ENCODE peak calls at places on chromosomes 6 and 20, in four cellular contexts. U is DMS79, Z is hippocampal formation, O is RPMI7951. I is an unnamed sample.

GRCh38 chr6:131950767-131951575 is at the start of gene CCN2:
- DNase-seq in U (no peak), Z (peak), O (peak), I (peak)

GRCh38 chr20:3000852-3001523 is 42.4 kb upstream of the GNRH2 start:
- DNase-seq in U (no peak), Z (no peak), O (peak), I (peak)

GRCh38 chr20:1266167-1266973 is at the start of gene SNPH:
- DNase-seq in U (no peak), Z (peak), O (peak), I (peak)

GRCh38 chr6:81241126-81241525 is 511.4 kb downstream of the TENT5A start:
- DNase-seq in U (no peak), Z (no peak), O (no peak), I (peak)

GRCh38 chr20:52754366-52754765 is 217.8 kb upstream of the TSHZ2 start:
- DNase-seq in U (no peak), Z (no peak), O (no peak), I (peak)

GRCh38 chr6:13098808-13099570 is 229.3 kb downstream of the TBC1D7 start:
- DNase-seq in U (no peak), Z (no peak), O (no peak), I (no peak)

GRCh38 chr6:21987501-21987957 is 309.3 kb downstream of the PRL start:
- DNase-seq in U (no peak), Z (peak), O (peak), I (peak)

GRCh38 chr6:138594042-138594636 is 94.8 kb upstream of the NHSL1 start:
- DNase-seq in U (peak), Z (no peak), O (no peak), I (no peak)

GRCh38 chr20:38001173-38001875 is 31.9 kb downstream of the TTI1 start:
- DNase-seq in U (no peak), Z (no peak), O (peak), I (peak)

GRCh38 chr20:11178946-11179654 is 505.3 kb upstream of the JAG1 start:
- DNase-seq in U (no peak), Z (no peak), O (peak), I (peak)

GRCh38 chr20:49690899-49691620 is 22.6 kb downstream of the B4GALT5 start:
- DNase-seq in U (no peak), Z (no peak), O (no peak), I (peak)

GRCh38 chr6:14499804-14500203 is 382.2 kb downstream of the CD83 start:
- DNase-seq in U (no peak), Z (no peak), O (peak), I (peak)

GRCh38 chr6:146017672-146018071 is 11.2 kb upstream of the GRM1 start:
- DNase-seq in U (no peak), Z (no peak), O (no peak), I (no peak)

GRCh38 chr20:20594171-20594530 is 118.3 kb downstream of the RALGAPA2 start:
- DNase-seq in U (no peak), Z (no peak), O (peak), I (peak)

GRCh38 chr6:73610444-73611275 is 43.1 kb downstream of the SLC17A5 start:
- DNase-seq in U (no peak), Z (no peak), O (peak), I (peak)

I was measured in fibroblast of mammary gland.